ENCODE peak calls at places on chromosomes 4 and X, in ten cellular contexts. E is heart right ventricle, X is mammary epithelial cell, A is heart left ventricle, W is lower leg skin, V is nephron progenitor cell, B is ovary, C is body of pancreas, G is stomach, S is AG04450. J is an unnamed sample.

GRCh38 chrX:44043496-44043895 is 70.3 kb upstream of the NDP start:
- DNase-seq in E (no peak), X (peak), A (no peak), W (no peak), V (no peak), B (no peak), C (no peak), G (no peak), S (no peak), J (peak)

GRCh38 chr4:137531121-137531520 is 1.2 kb downstream of the PCDH18 start:
- DNase-seq in E (no peak), X (no peak), A (no peak), W (no peak), V (no peak), B (peak), C (no peak), G (no peak), S (no peak), J (no peak)

GRCh38 chr4:103451341-103451740 is 253.2 kb upstream of the CENPE start:
- DNase-seq in E (no peak), X (peak), A (no peak), W (no peak), V (no peak), B (no peak), C (no peak), G (no peak), S (no peak), J (no peak)

GRCh38 chr4:120858776-120859175 is 63.8 kb downstream of the PRDM5 start:
- DNase-seq in E (no peak), X (peak), A (no peak), W (no peak), V (no peak), B (no peak), C (no peak), G (no peak), S (no peak), J (no peak)

GRCh38 chr4:111641813-111642579 is 503.3 kb upstream of the FAM241A start:
- DNase-seq in E (no peak), X (peak), A (no peak), W (peak), V (peak), B (no peak), C (peak), G (peak), S (peak), J (peak)

GRCh38 chrX:16993791-16994318 is 47.4 kb downstream of the REPS2 start:
- DNase-seq in E (no peak), X (no peak), A (no peak), W (no peak), V (no peak), B (no peak), C (no peak), G (no peak), S (no peak), J (no peak)

GRCh38 chrX:18574591-18574990 is 97.3 kb downstream of the RS1 start:
- DNase-seq in E (no peak), X (peak), A (no peak), W (no peak), V (no peak), B (peak), C (peak), G (no peak), S (peak), J (no peak)

GRCh38 chrX:54386314-54386713 is 28.5 kb upstream of the WNK3 start:
- DNase-seq in E (no peak), X (no peak), A (no peak), W (no peak), V (no peak), B (no peak), C (no peak), G (no peak), S (no peak), J (no peak)

GRCh38 chr4:112775801-112776200 is 138.9 kb downstream of the LARP7 start:
- DNase-seq in E (no peak), X (peak), A (no peak), W (no peak), V (no peak), B (no peak), C (no peak), G (no peak), S (no peak), J (no peak)

GRCh38 chrX:2967998-2968909 is 38.1 kb upstream of the ARSH start:
- DNase-seq in E (peak), X (peak), A (no peak), W (peak), V (peak), B (no peak), C (peak), G (no peak), S (no peak), J (peak)
- TF ChIP-seq CTCF in E (no peak), X (no peak), A (no peak), W (no peak), V (no peak), B (no peak), C (no peak), G (no peak), S (no peak), J (no peak)

GRCh38 chrX:141936080-141936479 is 32.4 kb downstream of the MAGEC1 start:
- DNase-seq in E (no peak), X (no peak), A (no peak), W (no peak), V (no peak), B (no peak), C (no peak), G (no peak), S (no peak), J (no peak)
- TF ChIP-seq CTCF in E (no peak), X (no peak), A (no peak), W (no peak), V (no peak), B (no peak), C (no peak), G (no peak), S (no peak), J (no peak)

GRCh38 chrX:109374276-109374960 is 107.5 kb downstream of the GUCY2F start:
- DNase-seq in E (no peak), X (peak), A (no peak), W (no peak), V (no peak), B (no peak), C (no peak), G (no peak), S (no peak), J (no peak)

GRCh38 chrX:109373468-109373867 is 108.4 kb downstream of the GUCY2F start:
- DNase-seq in E (no peak), X (no peak), A (no peak), W (no peak), V (no peak), B (no peak), C (no peak), G (no peak), S (no peak), J (no peak)

DNA sequence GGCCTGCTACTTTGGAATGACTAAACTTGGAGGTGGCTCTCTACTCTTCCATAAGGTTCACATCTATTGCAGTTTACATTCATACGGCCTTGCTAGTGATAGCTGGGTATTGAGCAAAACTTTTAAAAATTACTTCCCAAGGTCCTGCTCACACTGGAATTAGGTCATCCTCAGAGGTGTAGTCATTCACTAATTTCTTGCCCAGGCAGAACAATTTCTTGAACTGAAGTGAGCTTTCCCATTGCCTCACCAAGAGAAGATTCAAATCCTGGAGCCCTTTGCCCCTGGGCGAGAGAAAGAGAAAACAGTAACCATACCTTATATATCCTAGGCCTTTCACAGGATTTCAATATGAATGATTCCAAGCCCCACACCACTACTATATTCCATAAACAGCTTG is 109.2 kb downstream of the GUCY2F start:
- DNase-seq in E (no peak), X (peak), A (no peak), W (no peak), V (no peak), B (no peak), C (no peak), G (no peak), S (no peak), J (no peak)
- TF ChIP-seq CTCF in E (no peak), X (no peak), A (no peak), W (no peak), V (no peak), B (no peak), C (no peak), G (no peak), S (no peak), J (no peak)

GRCh38 chr4:154329268-154329858 is 162.2 kb downstream of the DCHS2 start:
- DNase-seq in E (no peak), X (peak), A (peak), W (no peak), V (no peak), B (no peak), C (no peak), G (no peak), S (no peak), J (peak)
- TF ChIP-seq CTCF in E (peak), X (peak), A (no peak), W (no peak), V (peak), B (no peak), C (peak), G (no peak), S (peak), J (peak)

GRCh38 chrX:2875136-2875481 is 46.4 kb downstream of the GYG2 start:
- DNase-seq in E (no peak), X (no peak), A (no peak), W (no peak), V (no peak), B (no peak), C (no peak), G (no peak), S (no peak), J (no peak)

GRCh38 chrX:2878563-2878962 is 49.8 kb downstream of the GYG2 start:
- DNase-seq in E (no peak), X (no peak), A (no peak), W (no peak), V (no peak), B (no peak), C (no peak), G (no peak), S (no peak), J (no peak)

GRCh38 chrX:2872937-2873336 is 44.2 kb downstream of the GYG2 start:
- DNase-seq in E (no peak), X (no peak), A (no peak), W (no peak), V (no peak), B (no peak), C (no peak), G (no peak), S (no peak), J (no peak)

GRCh38 chrX:2874222-2875135 is 45.7 kb downstream of the GYG2 start:
- DNase-seq in E (no peak), X (no peak), A (no peak), W (no peak), V (no peak), B (no peak), C (no peak), G (no peak), S (no peak), J (no peak)

DNA sequence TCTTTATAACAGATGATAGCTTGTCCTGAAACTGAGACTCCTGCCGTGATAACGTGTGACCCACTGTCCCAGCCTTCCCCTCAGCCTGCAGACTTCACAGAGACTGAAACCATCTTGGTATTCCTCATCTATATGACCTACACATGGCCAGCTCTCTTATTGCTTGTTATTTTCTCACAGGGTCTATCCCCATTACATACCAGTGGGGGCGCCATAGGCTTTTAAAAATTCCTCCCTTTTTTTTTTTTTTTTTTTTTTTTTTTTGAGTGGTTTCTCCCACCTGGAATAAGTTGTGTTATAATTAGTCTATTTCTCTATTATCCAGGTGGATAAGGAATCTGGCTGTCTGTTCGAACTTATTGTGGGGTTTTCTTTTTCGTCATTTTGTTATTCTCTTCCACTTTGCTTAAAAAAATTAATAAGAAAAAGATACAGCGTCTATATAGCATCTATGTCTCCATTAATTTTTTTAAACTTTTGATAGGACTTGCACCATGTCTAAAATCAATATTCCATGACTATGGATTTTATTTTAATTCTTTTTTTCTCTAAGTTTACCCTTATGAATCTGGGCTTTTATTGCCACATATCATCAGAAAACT is 47.2 kb downstream of the GYG2 start:
- DNase-seq in E (no peak), X (no peak), A (no peak), W (no peak), V (no peak), B (no peak), C (no peak), G (no peak), S (no peak), J (no peak)
- TF ChIP-seq CTCF in E (peak), X (peak), A (no peak), W (no peak), V (peak), B (no peak), C (peak), G (peak), S (peak), J (no peak)

GRCh38 chr4:44583393-44583792 is 68.0 kb downstream of the YIPF7 start:
- DNase-seq in E (no peak), X (peak), A (no peak), W (no peak), V (peak), B (no peak), C (no peak), G (no peak), S (no peak), J (no peak)
- TF ChIP-seq CTCF in E (no peak), X (peak), A (no peak), W (no peak), V (no peak), B (no peak), C (no peak), G (no peak), S (no peak), J (no peak)

GRCh38 chr4:29073571-29073970 is 1646.6 kb upstream of the PCDH7 start:
- DNase-seq in E (no peak), X (no peak), A (no peak), W (no peak), V (no peak), B (no peak), C (no peak), G (no peak), S (no peak), J (no peak)

GRCh38 chr4:29081230-29081955 is 1638.8 kb upstream of the PCDH7 start:
- DNase-seq in E (no peak), X (no peak), A (no peak), W (no peak), V (no peak), B (no peak), C (no peak), G (no peak), S (no peak), J (no peak)

GRCh38 chr4:29075366-29075765 is 1644.8 kb upstream of the PCDH7 start:
- DNase-seq in E (no peak), X (no peak), A (no peak), W (no peak), V (no peak), B (no peak), C (no peak), G (no peak), S (no peak), J (no peak)

GRCh38 chr4:29082684-29083083 is 1637.5 kb upstream of the PCDH7 start:
- DNase-seq in E (no peak), X (no peak), A (no peak), W (no peak), V (no peak), B (no peak), C (no peak), G (no peak), S (no peak), J (no peak)

DNA sequence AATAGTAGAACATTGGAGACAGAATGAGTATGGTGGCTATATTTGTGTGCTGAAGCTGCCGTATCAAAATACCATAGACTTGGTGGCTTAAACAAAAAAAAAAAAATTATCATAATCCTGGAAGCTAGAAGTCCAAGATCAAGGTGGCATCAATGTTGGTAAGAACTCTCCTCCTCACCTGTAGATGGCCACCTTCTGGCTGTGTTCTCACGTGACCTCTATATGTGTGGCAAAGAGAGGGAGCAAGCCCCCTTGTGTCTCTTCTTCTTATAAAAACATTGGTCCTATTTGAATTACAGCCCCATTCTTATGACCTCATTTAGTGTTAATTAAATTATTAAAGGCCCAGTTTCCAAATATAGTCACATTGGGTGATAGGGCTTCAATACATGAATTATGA is 1640.9 kb upstream of the PCDH7 start:
- DNase-seq in E (no peak), X (no peak), A (no peak), W (no peak), V (no peak), B (no peak), C (no peak), G (no peak), S (no peak), J (no peak)
- TF ChIP-seq CTCF in E (no peak), X (no peak), A (no peak), W (no peak), V (no peak), B (no peak), C (no peak), G (no peak), S (no peak), J (no peak)

J was measured in activated CD8-positive, alpha-beta T cell treated with anti-CD3 and anti-CD28 coated beads for 36 hours.